ENCODE peak calls at places on chromosomes 13 and 19, in five cellular contexts. D, C, M, L and Z are unnamed samples.

GRCh38 chr13:114263590-114263989 is 17.8 kb upstream of the UPF3A start:
- DNase-seq in M (no peak), D (no peak), C (no peak), L (peak; percentile 41), Z (no peak)

GRCh38 chr19:40560092-40560507 is 16.6 kb upstream of the SHKBP1 start:
- DNase-seq in C (no peak), D (no peak), L (no peak), M (no peak), Z (no peak)

GRCh38 chr13:79451500-79451962 is 29.4 kb upstream of the NDFIP2 start:
- DNase-seq in C (peak; percentile 60), M (peak; percentile 62), L (peak; percentile 92), D (no peak), Z (no peak)

GRCh38 chr13:100089633-100090032 is 740 bp downstream of the PCCA start:
- DNase-seq in L (peak; percentile 13), D (no peak), C (no peak), M (peak; percentile 38), Z (no peak)

GRCh38 chr13:94163535-94163934 is 315.9 kb downstream of the DCT start:
- DNase-seq in C (no peak), L (no peak), D (no peak), M (no peak), Z (no peak)

GRCh38 chr13:96779691-96780090 is 214.6 kb downstream of the OXGR1 start:
- DNase-seq in M (no peak), L (no peak), D (no peak), C (no peak), Z (no peak)

GRCh38 chr19:45676851-45677263 is 8.8 kb downstream of the GIPR start:
- DNase-seq in D (no peak), C (no peak), L (no peak), M (no peak), Z (no peak)

GRCh38 chr19:46951236-46951986 is 68.2 kb upstream of the NPAS1 start:
- DNase-seq in L (peak; percentile 47), C (no peak), M (peak; percentile 94), D (no peak), Z (no peak)

GRCh38 chr13:24280722-24281121 is 28.7 kb upstream of the C1QTNF9 start:
- DNase-seq in C (no peak), M (no peak), D (no peak), L (no peak), Z (peak; percentile 38)

GRCh38 chr19:46205183-46205984 is 24.2 kb upstream of the IGFL1 start:
- DNase-seq in L (no peak), C (no peak), M (no peak), D (no peak), Z (no peak)

GRCh38 chr19:50187937-50188336 is 15.5 kb upstream of the MYH14 start:
- DNase-seq in C (no peak), M (no peak), D (no peak), L (no peak), Z (no peak)

GRCh38 chr13:112960671-112961070 is 8.3 kb upstream of the MCF2L start:
- DNase-seq in C (no peak), D (no peak), L (no peak), M (no peak), Z (no peak)

GRCh38 chr19:11435833-11436313 is 438 bp downstream of the PRKCSH start:
- DNase-seq in D (no peak), C (no peak), L (peak; percentile 16), M (peak; percentile 28), Z (no peak)

GRCh38 chr19:19068659-19069509 is 5.1 kb downstream of the SLC25A42 start:
- DNase-seq in C (no peak), M (no peak), L (no peak), D (no peak), Z (no peak)

GRCh38 chr19:49690656-49691242 is at the start of gene CPT1C:
- DNase-seq in C (no peak), D (peak; percentile 83), L (peak; percentile 60), M (peak; percentile 90), Z (no peak)

GRCh38 chr19:15672580-15673175 is at the start of gene CYP4F12:
- DNase-seq in M (peak; percentile 56), C (no peak), L (no peak), D (peak; percentile 67), Z (peak; percentile 82)

GRCh38 chr19:33397536-33398360 is 24.2 kb downstream of the CEBPG start:
- DNase-seq in M (no peak), C (no peak), L (no peak), D (peak; percentile 39), Z (no peak)

GRCh38 chr13:20608438-20609020 is 41.6 kb downstream of the IFT88 start:
- DNase-seq in M (no peak), D (no peak), L (peak; percentile 24), C (no peak), Z (no peak)

GRCh38 chr13:46386426-46386995 is 541 bp downstream of the RUBCNL start:
- DNase-seq in L (no peak), D (no peak), M (no peak), C (no peak), Z (no peak)

GRCh38 chr19:40236366-40236765 is 9.9 kb upstream of the CCNP start:
- DNase-seq in D (no peak), C (no peak), L (no peak), M (no peak), Z (no peak)

GRCh38 chr13:113935523-113935922 is 38.4 kb downstream of the C13orf46 start:
- DNase-seq in L (no peak), M (no peak), D (no peak), C (no peak), Z (no peak)

GRCh38 chr19:1447944-1448343 is 2.0 kb upstream of the APC2 start:
- DNase-seq in C (no peak), D (no peak), L (no peak), M (no peak), Z (no peak)
- H3K27ac ChIP-seq in C (no peak overlapping the region), D (no peak overlapping the region), L (no peak overlapping the region), M (no peak overlapping the region), Z (no peak overlapping the region)

DNA sequence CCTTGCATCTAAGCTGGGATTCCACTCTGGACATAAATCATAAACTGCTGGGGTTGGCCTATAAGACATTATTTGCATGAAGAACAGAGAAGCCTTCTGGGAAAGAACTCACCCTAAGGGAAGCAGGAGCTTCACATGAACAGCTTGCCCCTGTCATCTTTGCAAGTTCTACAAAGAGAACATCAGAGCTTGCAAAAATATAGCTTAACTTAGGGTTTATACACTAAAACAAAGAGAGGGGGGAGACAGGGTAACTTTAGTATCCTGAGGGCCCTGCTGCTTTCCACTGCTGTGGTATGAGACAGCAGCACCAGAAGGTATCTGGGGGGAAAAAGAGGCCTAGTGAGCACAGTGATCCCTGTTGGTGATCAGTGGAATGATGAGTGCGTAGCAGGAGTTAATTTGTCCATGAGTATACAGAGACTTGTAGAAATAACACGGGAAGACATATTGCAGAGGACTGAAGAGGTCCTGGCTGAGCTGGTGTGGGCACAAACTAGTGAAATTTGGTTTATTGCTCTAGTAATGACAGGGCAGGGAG is 116.1 kb upstream of the TSC22D1 start:
- DNase-seq in L (peak; percentile 25), D (no peak), M (peak; percentile 33), C (no peak), Z (no peak)
- TF ChIP-seq CTCF in L (no peak), D (no peak), M (no peak), C (no peak), Z (no peak)

DNA sequence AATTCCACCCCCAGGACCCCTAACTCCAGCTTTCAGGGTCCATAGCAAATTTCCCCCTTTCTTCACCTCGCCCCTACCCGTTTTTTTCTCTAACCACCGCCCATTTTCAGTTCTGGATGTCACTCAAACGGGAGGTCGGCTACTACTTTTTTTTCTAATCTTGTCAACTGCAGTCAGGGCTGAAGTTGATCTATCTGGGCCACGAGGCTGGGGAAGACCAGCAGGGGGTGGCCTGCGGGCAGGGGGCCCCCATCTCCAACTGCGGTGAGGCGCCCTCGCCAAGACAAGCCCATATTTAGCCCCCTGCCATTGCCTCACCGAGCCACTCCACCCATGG is 748 bp downstream of the LHFPL6 start:
- DNase-seq in C (no peak), D (no peak), L (no peak), M (no peak), Z (no peak)
- H3K27ac ChIP-seq in C (no peak overlapping the region), D (peak overlapping the region; percentile 96), L (peak overlapping the region; percentile 87), M (no peak overlapping the region), Z (peak overlapping the region; percentile 94)

DNA sequence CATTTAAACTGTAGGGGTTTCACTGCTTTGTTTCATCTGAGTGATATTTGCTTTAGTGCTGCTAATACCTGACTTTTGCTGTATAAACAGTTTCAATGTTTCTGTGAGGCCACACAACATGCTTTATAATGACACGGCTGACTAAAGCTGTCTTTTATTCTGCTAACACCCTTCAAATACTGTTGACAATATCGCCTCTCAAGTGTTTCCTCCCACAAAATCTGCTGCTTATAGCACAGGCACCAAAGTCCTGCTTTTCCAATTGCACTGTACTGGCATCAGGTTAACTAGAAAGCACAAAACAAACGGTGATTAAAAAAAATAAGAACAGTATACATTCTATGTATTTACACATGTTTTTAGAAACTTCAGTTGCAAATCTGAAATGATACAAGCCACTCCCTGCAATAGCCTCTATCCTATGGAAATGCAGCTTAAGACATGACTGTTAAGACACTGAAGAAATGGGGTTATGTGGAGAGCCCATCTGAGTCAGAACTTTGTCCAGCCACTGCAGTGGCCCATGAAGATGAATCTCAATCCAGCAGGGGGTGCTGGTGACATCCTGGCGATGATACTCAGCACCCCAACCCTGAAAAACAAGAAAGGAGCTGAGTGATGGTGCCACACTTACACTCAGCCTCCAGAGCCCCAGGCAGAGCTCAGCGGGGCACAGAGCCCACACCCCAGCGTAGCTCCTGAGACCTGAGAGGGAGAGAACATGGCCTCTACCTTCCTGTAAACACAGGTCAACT is 29.4 kb downstream of the RFXAP start:
- DNase-seq in D (no peak), M (no peak), L (no peak), C (no peak), Z (no peak)
- TF ChIP-seq CTCF in D (no peak), M (no peak), L (no peak), C (no peak), Z (no peak)

GRCh38 chr13:59545007-59545406 is 618.7 kb downstream of the DIAPH3 start:
- DNase-seq in D (no peak), L (no peak), M (no peak), C (no peak), Z (no peak)
- H3K27ac ChIP-seq in D (no peak overlapping the region), L (no peak overlapping the region), M (no peak overlapping the region), C (no peak overlapping the region), Z (no peak overlapping the region)

DNA sequence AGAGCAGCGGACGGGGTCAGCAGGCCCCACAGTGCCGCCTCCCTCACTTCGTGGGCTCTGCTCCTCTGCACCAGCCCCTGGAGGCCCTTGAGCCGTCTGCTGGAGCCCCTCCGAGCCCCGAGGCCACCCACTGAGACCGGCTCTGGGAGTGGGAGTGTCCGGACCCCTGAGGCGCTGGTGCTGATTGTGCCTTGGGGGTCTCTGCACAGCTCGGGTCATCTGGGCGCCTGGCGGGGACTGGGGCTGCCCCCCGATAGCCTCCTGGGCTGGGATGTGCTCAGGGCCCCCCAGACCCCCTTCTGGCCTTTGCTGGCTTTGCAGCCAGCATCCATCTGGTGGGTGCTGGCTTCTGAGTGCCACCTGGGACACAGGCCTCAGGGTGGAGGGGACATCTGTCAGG is 15.4 kb downstream of the CBARP start:
- DNase-seq in D (no peak), C (no peak), M (no peak), L (no peak), Z (no peak)
- TF ChIP-seq CTCF in D (no peak), C (no peak), M (no peak), L (no peak), Z (no peak)

GRCh38 chr19:918481-919156 is 1.5 kb downstream of the KISS1R start:
- DNase-seq in C (no peak), M (peak; percentile 19), D (no peak), L (no peak), Z (no peak)
- H3K27ac ChIP-seq in C (no peak overlapping the region), M (no peak overlapping the region), D (no peak overlapping the region), L (no peak overlapping the region), Z (no peak overlapping the region)